ENCODE peak calls at places on chromosomes 16 and 17, in ten cellular contexts. T, Z, L, K, U, Y, F, X, C and A are unnamed samples.

GRCh38 chr16:69057400-69058378 is 47.8 kb upstream of the HAS3 start:
- DNase-seq in C (no peak), F (peak; percentile 50), L (no peak), K (no peak), U (no peak), X (no peak), Z (peak; percentile 31), Y (no peak), T (no peak), A (no peak)

GRCh38 chr17:19935169-19935568 is 42.5 kb downstream of the AKAP10 start:
- DNase-seq in F (no peak), L (no peak), K (no peak), Y (no peak), T (no peak), U (no peak), C (no peak), Z (no peak), X (no peak), A (no peak)

GRCh38 chr17:78839762-78840529 is 668 bp downstream of the USP36 start:
- DNase-seq in T (peak; percentile 83), C (peak; percentile 26), K (peak; percentile 27), F (no peak), Z (peak; percentile 47), Y (no peak), L (peak; percentile 60), U (peak; percentile 51), X (peak; percentile 74), A (peak; percentile 69)

GRCh38 chr17:19958023-19958422 is 19.6 kb downstream of the AKAP10 start:
- DNase-seq in F (no peak), X (no peak), T (no peak), L (no peak), Z (no peak), K (peak; percentile 91), U (no peak), C (no peak), Y (no peak), A (no peak)

GRCh38 chr16:67663877-67664222 is 2.7 kb downstream of the ENKD1 start:
- DNase-seq in Z (no peak), L (no peak), X (no peak), K (no peak), C (no peak), U (no peak), Y (no peak), F (no peak), T (no peak), A (no peak)

GRCh38 chr17:66541461-66542182 is 239.2 kb downstream of the PRKCA start:
- DNase-seq in T (no peak), X (peak; percentile 49), F (no peak), C (no peak), Z (no peak), Y (no peak), U (no peak), K (no peak), L (no peak), A (no peak)

GRCh38 chr17:72171703-72172670 is 51.2 kb downstream of the SOX9 start:
- DNase-seq in X (no peak), Y (no peak), C (no peak), U (no peak), Z (no peak), L (no peak), F (no peak), T (no peak), K (no peak), A (no peak)

GRCh38 chr17:72258711-72259110 is 137.9 kb downstream of the SOX9 start:
- DNase-seq in X (no peak), F (no peak), T (no peak), Y (no peak), L (no peak), U (no peak), Z (no peak), C (no peak), K (no peak), A (no peak)

GRCh38 chr16:87384162-87384999 is 805 bp upstream of the FBXO31 start:
- DNase-seq in Y (no peak), K (no peak), X (no peak), U (peak; percentile 44), C (peak; percentile 38), T (peak; percentile 83), L (peak; percentile 65), Z (peak; percentile 64), F (no peak), A (peak; percentile 64)

DNA sequence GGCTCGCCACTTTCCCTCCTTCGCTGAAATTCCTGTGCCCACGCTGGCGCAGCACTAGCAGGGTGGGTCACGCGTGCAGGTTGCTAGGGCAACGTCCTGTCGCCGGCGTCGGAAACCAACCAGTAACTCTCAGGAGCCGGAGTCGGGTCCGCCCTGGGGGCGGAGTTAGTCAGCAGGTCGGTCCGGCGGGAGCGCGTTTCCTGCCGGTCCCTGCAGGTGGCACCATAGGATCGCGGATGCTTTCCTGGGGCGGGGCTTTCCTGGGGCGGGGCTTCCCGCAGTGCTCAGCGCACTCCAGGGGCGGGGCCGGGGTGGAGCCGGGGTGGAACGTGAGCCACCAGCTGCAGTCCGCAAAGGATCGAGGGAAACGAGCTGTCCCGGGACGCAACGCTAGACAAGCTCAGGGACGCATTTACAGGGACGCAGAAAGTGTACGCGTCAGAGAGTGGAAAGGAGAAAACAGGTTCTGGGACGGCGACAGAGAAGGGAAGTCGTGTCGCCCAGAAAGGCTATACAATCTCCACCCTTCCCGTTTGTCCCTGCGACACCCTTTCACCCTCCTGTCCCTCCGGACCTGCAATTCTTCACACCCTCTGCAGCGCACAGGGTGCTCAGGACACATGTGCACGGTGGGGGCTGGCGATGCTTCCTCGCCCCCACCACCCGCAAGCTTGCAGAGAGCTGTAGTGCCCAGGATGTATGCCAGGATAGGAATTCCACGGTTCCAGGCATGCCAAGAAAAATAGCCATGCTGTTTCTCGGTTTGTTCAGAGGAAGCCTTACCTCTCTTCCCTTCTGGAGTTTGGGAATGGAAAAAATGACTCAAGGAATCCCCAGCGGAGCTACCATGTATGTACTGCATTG is 12.3 kb downstream of the COPZ2 start:
- DNase-seq in L (peak; percentile 98), T (peak; percentile 99), Y (peak; percentile 95), U (peak; percentile 98), X (peak; percentile 99), F (peak; percentile 97), Z (peak; percentile 99), K (peak; percentile 97), C (peak; percentile 100), A (peak; percentile 99)
- TF ChIP-seq POLR2A in L (peak; percentile 27), T (no peak), Y (peak; percentile 55), U (no peak), X (no peak), F (peak; percentile 8), Z (peak; percentile 39), K (no peak), C (no peak), A (no peak)

GRCh38 chr16:1929578-1930337 is 11.5 kb upstream of the HS3ST6 start:
- DNase-seq in X (peak; percentile 95), T (peak; percentile 92), U (peak; percentile 93), F (peak; percentile 82), L (peak; percentile 93), C (peak; percentile 95), K (peak; percentile 79), Z (peak; percentile 92), Y (peak; percentile 83), A (peak; percentile 91)
- H3K4me3 ChIP-seq in X (peak overlapping the region; percentile 59), T (peak overlapping the region; percentile 57), U (peak overlapping the region; percentile 58), F (peak overlapping the region; percentile 50), L (peak overlapping the region; percentile 37), C (peak overlapping the region; percentile 47), K (peak overlapping the region; percentile 50), Z (peak overlapping the region; percentile 24), Y (peak overlapping the region; percentile 70), A (peak overlapping the region; percentile 56)

GRCh38 chr17:14482715-14483114 is 181.8 kb downstream of the HS3ST3B1 start:
- DNase-seq in K (no peak), Z (no peak), F (no peak), T (no peak), U (no peak), L (no peak), C (no peak), Y (no peak), X (no peak), A (no peak)
- TF ChIP-seq POLR2A in K (no peak), Z (no peak), F (no peak), T (no peak), U (no peak), L (no peak), C (no peak), Y (no peak), X (no peak), A (no peak)

GRCh38 chr16:715448-716249 is 731 bp downstream of the METRN start:
- DNase-seq in F (no peak), U (no peak), L (no peak), C (no peak), Z (no peak), K (no peak), Y (no peak), X (no peak), T (no peak), A (no peak)

GRCh38 chr16:717651-718245 is 2.8 kb downstream of the METRN start:
- DNase-seq in T (no peak), C (no peak), L (no peak), F (no peak), X (no peak), Z (no peak), K (no peak), Y (no peak), U (no peak), A (no peak)

GRCh38 chr16:716768-717325 is 1.9 kb downstream of the METRN start:
- DNase-seq in Y (no peak), K (no peak), F (no peak), U (no peak), C (no peak), L (no peak), Z (no peak), X (no peak), T (no peak), A (no peak)

GRCh38 chr16:714558-715447 is at the start of gene METRN:
- DNase-seq in Y (peak; percentile 88), Z (peak; percentile 95), C (peak; percentile 92), F (peak; percentile 85), K (peak; percentile 78), X (peak; percentile 94), U (peak; percentile 94), L (peak; percentile 94), T (peak; percentile 94), A (peak; percentile 94)

DNA sequence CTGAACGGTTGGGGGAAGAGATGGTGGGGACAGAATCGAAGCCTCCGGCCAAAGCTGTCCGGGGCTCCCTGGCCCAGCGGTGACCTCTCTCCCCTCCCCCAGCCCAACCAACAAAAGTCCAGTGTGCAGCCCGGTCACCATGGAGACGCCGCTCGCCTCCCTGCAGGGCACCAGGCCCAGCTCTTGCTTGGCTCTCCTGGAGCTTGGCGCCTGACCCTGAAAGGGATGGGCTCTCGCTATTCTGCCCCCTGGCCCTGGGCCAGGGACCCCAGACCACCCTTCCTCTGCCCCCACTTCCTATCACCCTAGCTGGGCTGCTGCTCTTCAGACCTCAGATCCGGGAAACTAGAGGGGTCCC is 1.3 kb downstream of the METRN start:
- DNase-seq in F (no peak), X (no peak), Y (no peak), U (peak; percentile 48), K (no peak), L (no peak), C (no peak), T (no peak), Z (peak; percentile 79), A (peak; percentile 94)
- H3K4me3 ChIP-seq in F (peak overlapping the region; percentile 51), X (peak overlapping the region; percentile 46), Y (peak overlapping the region; percentile 89), U (peak overlapping the region; percentile 67), K (no peak overlapping the region), L (no peak overlapping the region), C (no peak overlapping the region), T (peak overlapping the region; percentile 76), Z (no peak overlapping the region), A (peak overlapping the region; percentile 12)